ENCODE peak calls at places on chromosomes 7 and 10, in four cellular contexts. O is H9, T is glutamatergic neuron, K is type B pancreatic cell. C is an unnamed sample.

GRCh38 chr7:151138541-151138910 is 29.0 kb downstream of the GBX1 start:
- DNase-seq in O (peak; percentile 70), T (peak; percentile 55), K (no peak), C (no peak)

GRCh38 chr7:158908552-158908951 is 52.2 kb downstream of the DYNC2I1 start:
- DNase-seq in O (no peak), T (no peak), K (no peak), C (no peak)

GRCh38 chr7:143073556-143073955 is 21.4 kb downstream of the OR6V1 start:
- DNase-seq in O (no peak), T (no peak), K (no peak), C (no peak)

GRCh38 chr7:6446977-6447588 is 671 bp downstream of the DAGLB start:
- DNase-seq in O (peak; percentile 73), T (peak; percentile 57), K (no peak), C (peak; percentile 31)

GRCh38 chr7:27213904-27214586 is 14.2 kb upstream of the HOXA13 start:
- DNase-seq in O (no peak), T (no peak), K (no peak), C (no peak)

GRCh38 chr7:4631664-4632171 is 50.4 kb upstream of the FOXK1 start:
- DNase-seq in O (peak; percentile 87), T (peak; percentile 67), K (peak; percentile 76), C (peak; percentile 8)

GRCh38 chr7:9645756-9646155 is 1212.3 kb downstream of the NXPH1 start:
- DNase-seq in O (no peak), T (no peak), K (no peak), C (no peak)

GRCh38 chr10:99235872-99236626 is 397 bp upstream of the HPSE2 start:
- DNase-seq in O (peak; percentile 68), T (no peak), K (no peak), C (peak; percentile 29)

GRCh38 chr10:68154211-68154497 is 44.9 kb downstream of the MYPN start:
- DNase-seq in O (peak; percentile 36), T (peak; percentile 64), K (no peak), C (no peak)

GRCh38 chr10:12622016-12622415 is 272.7 kb downstream of the CAMK1D start:
- DNase-seq in O (no peak), T (no peak), K (no peak), C (no peak)

GRCh38 chr10:123429631-123430257 is 236.4 kb upstream of the GPR26 start:
- DNase-seq in O (no peak), T (no peak), K (no peak), C (no peak)

GRCh38 chr10:47241946-47242900 is 57.8 kb upstream of the GDF10 start:
- DNase-seq in O (peak; percentile 25), T (no peak), K (peak; percentile 39), C (no peak)

GRCh38 chr10:13869295-13869664 is 282.5 kb downstream of the PRPF18 start:
- DNase-seq in O (no peak), T (no peak), K (no peak), C (no peak)

GRCh38 chr7:106047818-106048490 is 64.2 kb downstream of the SYPL1 start:
- DNase-seq in O (no peak), T (no peak), K (no peak), C (no peak)

GRCh38 chr7:106050743-106051110 is 61.4 kb downstream of the SYPL1 start:
- DNase-seq in O (no peak), T (no peak), K (no peak), C (no peak)

GRCh38 chr7:106049139-106049725 is 62.9 kb downstream of the SYPL1 start:
- DNase-seq in O (no peak), T (no peak), K (no peak), C (no peak)

GRCh38 chr7:106048621-106049020 is 63.5 kb downstream of the SYPL1 start:
- DNase-seq in O (no peak), T (no peak), K (no peak), C (no peak)

DNA sequence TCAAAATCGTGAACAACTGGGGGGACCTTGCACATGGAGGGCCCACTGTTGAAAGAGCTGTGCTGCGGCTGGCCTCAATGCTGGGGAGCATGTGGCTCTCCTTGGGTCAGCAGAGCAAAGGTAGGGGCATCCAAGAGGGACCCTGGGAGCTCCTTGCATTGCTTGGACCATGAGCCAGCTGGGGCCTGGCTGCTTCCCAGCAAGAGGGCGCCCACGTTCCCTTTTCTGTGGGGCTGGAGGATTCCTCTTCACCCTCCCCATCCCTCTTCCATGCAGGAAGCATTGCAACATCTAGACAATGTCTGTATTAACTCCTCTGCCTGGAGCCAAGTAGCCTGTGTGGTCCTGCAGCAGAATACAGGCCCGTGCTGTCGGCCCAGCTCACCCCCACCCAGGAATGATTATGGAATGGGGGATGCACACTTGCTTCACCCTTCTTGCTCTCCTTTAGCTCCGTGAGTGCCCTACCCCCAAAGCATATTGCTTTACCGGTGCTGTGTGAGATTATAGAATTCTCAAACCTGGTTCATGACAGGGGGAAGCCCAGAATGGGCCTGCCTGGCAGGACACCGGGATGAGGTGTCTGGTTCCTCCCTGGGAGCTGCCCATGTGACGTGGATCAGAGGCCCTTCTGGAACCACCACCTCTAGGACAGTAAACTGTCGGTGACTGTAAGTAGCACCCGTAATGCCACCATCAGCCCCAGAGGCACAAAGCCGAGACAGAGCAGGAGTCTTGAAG is 61.9 kb downstream of the SYPL1 start:
- DNase-seq in O (peak; percentile 58), T (no peak), K (no peak), C (peak; percentile 49)
- TF ChIP-seq CTCF in O (peak; percentile 42), T (no peak), K (no peak), C (no peak)

DNA sequence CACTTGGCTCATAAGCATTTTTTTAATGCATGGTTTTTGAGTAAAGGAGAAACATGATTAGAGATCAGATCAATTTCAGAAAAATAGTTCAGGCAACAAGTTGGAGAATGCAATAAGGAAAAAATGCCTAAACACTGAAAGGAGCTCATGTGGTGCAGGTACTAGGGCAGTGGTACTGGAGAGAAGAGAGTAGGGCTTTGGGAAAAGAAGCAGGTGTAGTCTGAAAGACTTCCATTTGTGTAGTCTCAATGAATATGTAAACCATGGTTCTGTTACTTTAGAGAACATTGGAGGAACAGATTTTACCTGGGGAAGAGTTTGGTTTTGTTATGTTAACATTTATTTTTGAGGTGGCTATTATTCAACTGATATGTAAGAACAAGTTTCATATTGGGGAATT is 5.5 kb downstream of the GTPBP10 start:
- DNase-seq in O (no peak), T (no peak), K (no peak), C (no peak)
- TF ChIP-seq CTCF in O (no peak), T (no peak), K (no peak), C (no peak)

GRCh38 chr10:93752761-93753160 is 5.0 kb upstream of the LGI1 start:
- DNase-seq in O (no peak), T (no peak), K (no peak), C (no peak)
- TF ChIP-seq CTCF in O (no peak), T (no peak), K (no peak), C (no peak)

GRCh38 chr7:1812693-1813393 is 142.8 kb downstream of the ELFN1 start:
- DNase-seq in O (no peak), T (peak; percentile 79), K (peak; percentile 71), C (no peak)

GRCh38 chr7:1810961-1811849 is 141.1 kb downstream of the ELFN1 start:
- DNase-seq in O (no peak), T (no peak), K (peak; percentile 52), C (no peak)

GRCh38 chr7:1810521-1810920 is 140.4 kb downstream of the ELFN1 start:
- DNase-seq in O (no peak), T (no peak), K (peak; percentile 67), C (no peak)

GRCh38 chr7:1813394-1814088 is 143.5 kb downstream of the ELFN1 start:
- DNase-seq in O (no peak), T (peak; percentile 28), K (peak; percentile 65), C (no peak)

GRCh38 chr7:1811850-1812692 is 142.0 kb downstream of the ELFN1 start:
- DNase-seq in O (no peak), T (no peak), K (peak; percentile 52), C (no peak)
- TF ChIP-seq CTCF in O (peak; percentile 63), T (no peak), K (peak; percentile 50), C (no peak)

GRCh38 chr10:22807238-22807637 is 92.9 kb upstream of the PIP4K2A start:
- DNase-seq in O (no peak), T (no peak), K (no peak), C (no peak)
- TF ChIP-seq CTCF in O (no peak), T (no peak), K (no peak), C (no peak)